ENCODE peak calls at places on chromosomes 7 and 10, in ten cellular contexts. One of them, this sample, is unnamed.

GRCh38 chr7:156612930-156613329 is 27.6 kb upstream of the RNF32 start:
- DNase-seq in T-helper 1 cell: peak
- DNase-seq in midbrain: no peak
- DNase-seq in AG09319: no peak
- DNase-seq in fibroblast of pulmonary artery: no peak
- DNase-seq in activated CD4-positive, alpha-beta T cell treated with anti-CD3 and anti-CD28 coated beads, Interleukin-2, amount 50 U/mL, for 4 hours: peak
- DNase-seq in left ventricle myocardium inferior: no peak
- DNase-seq in non-pigmented ciliary epithelial cell: no peak
- DNase-seq in activated CD8-positive, alpha-beta memory T cell treated with anti-CD3 and anti-CD28 coated beads, Interleukin-2, amount 50 U/mL, for 4 hours: peak
- DNase-seq in NCI-H1092 treated with DMSO at 0.1 percent for 48 hours: no peak
- DNase-seq in this sample: peak

GRCh38 chr10:132721725-132722124 is 64.2 kb downstream of the NKX6-2 start:
- DNase-seq in T-helper 1 cell: no peak
- DNase-seq in midbrain: no peak
- DNase-seq in AG09319: no peak
- DNase-seq in fibroblast of pulmonary artery: no peak
- DNase-seq in activated CD4-positive, alpha-beta T cell treated with anti-CD3 and anti-CD28 coated beads, Interleukin-2, amount 50 U/mL, for 4 hours: no peak
- DNase-seq in left ventricle myocardium inferior: no peak
- DNase-seq in non-pigmented ciliary epithelial cell: no peak
- DNase-seq in activated CD8-positive, alpha-beta memory T cell treated with anti-CD3 and anti-CD28 coated beads, Interleukin-2, amount 50 U/mL, for 4 hours: no peak
- DNase-seq in NCI-H1092 treated with DMSO at 0.1 percent for 48 hours: no peak
- DNase-seq in this sample: no peak

GRCh38 chr10:12350167-12350872 is 973 bp downstream of the CAMK1D start:
- DNase-seq in T-helper 1 cell: peak
- DNase-seq in midbrain: peak
- DNase-seq in AG09319: no peak
- DNase-seq in fibroblast of pulmonary artery: peak
- DNase-seq in activated CD4-positive, alpha-beta T cell treated with anti-CD3 and anti-CD28 coated beads, Interleukin-2, amount 50 U/mL, for 4 hours: peak
- DNase-seq in left ventricle myocardium inferior: peak
- DNase-seq in non-pigmented ciliary epithelial cell: no peak
- DNase-seq in activated CD8-positive, alpha-beta memory T cell treated with anti-CD3 and anti-CD28 coated beads, Interleukin-2, amount 50 U/mL, for 4 hours: peak
- DNase-seq in NCI-H1092 treated with DMSO at 0.1 percent for 48 hours: no peak
- DNase-seq in this sample: peak

GRCh38 chr7:47636111-47636692 is 54.3 kb upstream of the TNS3 start:
- DNase-seq in T-helper 1 cell: no peak
- DNase-seq in midbrain: no peak
- DNase-seq in AG09319: no peak
- DNase-seq in fibroblast of pulmonary artery: no peak
- DNase-seq in activated CD4-positive, alpha-beta T cell treated with anti-CD3 and anti-CD28 coated beads, Interleukin-2, amount 50 U/mL, for 4 hours: no peak
- DNase-seq in left ventricle myocardium inferior: peak
- DNase-seq in non-pigmented ciliary epithelial cell: no peak
- DNase-seq in activated CD8-positive, alpha-beta memory T cell treated with anti-CD3 and anti-CD28 coated beads, Interleukin-2, amount 50 U/mL, for 4 hours: no peak
- DNase-seq in NCI-H1092 treated with DMSO at 0.1 percent for 48 hours: no peak
- DNase-seq in this sample: no peak

GRCh38 chr7:132655071-132655761 is 78.9 kb upstream of the PLXNA4 start:
- DNase-seq in T-helper 1 cell: no peak
- DNase-seq in midbrain: peak
- DNase-seq in AG09319: no peak
- DNase-seq in fibroblast of pulmonary artery: peak
- DNase-seq in activated CD4-positive, alpha-beta T cell treated with anti-CD3 and anti-CD28 coated beads, Interleukin-2, amount 50 U/mL, for 4 hours: peak
- DNase-seq in left ventricle myocardium inferior: peak
- DNase-seq in non-pigmented ciliary epithelial cell: peak
- DNase-seq in activated CD8-positive, alpha-beta memory T cell treated with anti-CD3 and anti-CD28 coated beads, Interleukin-2, amount 50 U/mL, for 4 hours: peak
- DNase-seq in NCI-H1092 treated with DMSO at 0.1 percent for 48 hours: no peak
- DNase-seq in this sample: peak

GRCh38 chr10:47145290-47145934 is 154.6 kb upstream of the GDF10 start:
- DNase-seq in T-helper 1 cell: no peak
- DNase-seq in midbrain: no peak
- DNase-seq in AG09319: no peak
- DNase-seq in fibroblast of pulmonary artery: no peak
- DNase-seq in activated CD4-positive, alpha-beta T cell treated with anti-CD3 and anti-CD28 coated beads, Interleukin-2, amount 50 U/mL, for 4 hours: no peak
- DNase-seq in left ventricle myocardium inferior: no peak
- DNase-seq in non-pigmented ciliary epithelial cell: no peak
- DNase-seq in activated CD8-positive, alpha-beta memory T cell treated with anti-CD3 and anti-CD28 coated beads, Interleukin-2, amount 50 U/mL, for 4 hours: no peak
- DNase-seq in NCI-H1092 treated with DMSO at 0.1 percent for 48 hours: no peak
- DNase-seq in this sample: no peak

GRCh38 chr7:133601607-133602006 is 348.7 kb downstream of the EXOC4 start:
- DNase-seq in T-helper 1 cell: no peak
- DNase-seq in midbrain: no peak
- DNase-seq in AG09319: no peak
- DNase-seq in fibroblast of pulmonary artery: no peak
- DNase-seq in activated CD4-positive, alpha-beta T cell treated with anti-CD3 and anti-CD28 coated beads, Interleukin-2, amount 50 U/mL, for 4 hours: no peak
- DNase-seq in left ventricle myocardium inferior: no peak
- DNase-seq in non-pigmented ciliary epithelial cell: no peak
- DNase-seq in activated CD8-positive, alpha-beta memory T cell treated with anti-CD3 and anti-CD28 coated beads, Interleukin-2, amount 50 U/mL, for 4 hours: no peak
- DNase-seq in NCI-H1092 treated with DMSO at 0.1 percent for 48 hours: no peak
- DNase-seq in this sample: no peak

GRCh38 chr7:23680417-23681405 is 712 bp downstream of the FAM221A start:
- DNase-seq in T-helper 1 cell: peak
- DNase-seq in midbrain: peak
- DNase-seq in AG09319: no peak
- DNase-seq in fibroblast of pulmonary artery: peak
- DNase-seq in activated CD4-positive, alpha-beta T cell treated with anti-CD3 and anti-CD28 coated beads, Interleukin-2, amount 50 U/mL, for 4 hours: peak
- DNase-seq in left ventricle myocardium inferior: peak
- DNase-seq in non-pigmented ciliary epithelial cell: no peak
- DNase-seq in activated CD8-positive, alpha-beta memory T cell treated with anti-CD3 and anti-CD28 coated beads, Interleukin-2, amount 50 U/mL, for 4 hours: peak
- DNase-seq in NCI-H1092 treated with DMSO at 0.1 percent for 48 hours: peak
- DNase-seq in this sample: peak

GRCh38 chr10:119466655-119467054 is 75.9 kb downstream of the RGS10 start:
- DNase-seq in T-helper 1 cell: no peak
- DNase-seq in midbrain: no peak
- DNase-seq in AG09319: no peak
- DNase-seq in fibroblast of pulmonary artery: no peak
- DNase-seq in activated CD4-positive, alpha-beta T cell treated with anti-CD3 and anti-CD28 coated beads, Interleukin-2, amount 50 U/mL, for 4 hours: peak
- DNase-seq in left ventricle myocardium inferior: no peak
- DNase-seq in non-pigmented ciliary epithelial cell: no peak
- DNase-seq in activated CD8-positive, alpha-beta memory T cell treated with anti-CD3 and anti-CD28 coated beads, Interleukin-2, amount 50 U/mL, for 4 hours: peak
- DNase-seq in NCI-H1092 treated with DMSO at 0.1 percent for 48 hours: no peak
- DNase-seq in this sample: peak

GRCh38 chr7:140595468-140596147 is 45.0 kb downstream of the DENND2A start:
- DNase-seq in T-helper 1 cell: no peak
- DNase-seq in midbrain: no peak
- DNase-seq in AG09319: no peak
- DNase-seq in fibroblast of pulmonary artery: no peak
- DNase-seq in activated CD4-positive, alpha-beta T cell treated with anti-CD3 and anti-CD28 coated beads, Interleukin-2, amount 50 U/mL, for 4 hours: no peak
- DNase-seq in left ventricle myocardium inferior: no peak
- DNase-seq in non-pigmented ciliary epithelial cell: no peak
- DNase-seq in activated CD8-positive, alpha-beta memory T cell treated with anti-CD3 and anti-CD28 coated beads, Interleukin-2, amount 50 U/mL, for 4 hours: no peak
- DNase-seq in NCI-H1092 treated with DMSO at 0.1 percent for 48 hours: no peak
- DNase-seq in this sample: no peak

GRCh38 chr7:27200761-27201230 is 905 bp upstream of the HOXA13 start:
- DNase-seq in T-helper 1 cell: no peak
- DNase-seq in midbrain: no peak
- DNase-seq in AG09319: no peak
- DNase-seq in fibroblast of pulmonary artery: no peak
- DNase-seq in activated CD4-positive, alpha-beta T cell treated with anti-CD3 and anti-CD28 coated beads, Interleukin-2, amount 50 U/mL, for 4 hours: no peak
- DNase-seq in left ventricle myocardium inferior: no peak
- DNase-seq in non-pigmented ciliary epithelial cell: no peak
- DNase-seq in activated CD8-positive, alpha-beta memory T cell treated with anti-CD3 and anti-CD28 coated beads, Interleukin-2, amount 50 U/mL, for 4 hours: no peak
- DNase-seq in NCI-H1092 treated with DMSO at 0.1 percent for 48 hours: no peak
- DNase-seq in this sample: no peak

GRCh38 chr7:106501605-106502580 is 159.1 kb downstream of the CCDC71L start:
- DNase-seq in T-helper 1 cell: no peak
- DNase-seq in midbrain: no peak
- DNase-seq in AG09319: no peak
- DNase-seq in fibroblast of pulmonary artery: no peak
- DNase-seq in activated CD4-positive, alpha-beta T cell treated with anti-CD3 and anti-CD28 coated beads, Interleukin-2, amount 50 U/mL, for 4 hours: no peak
- DNase-seq in left ventricle myocardium inferior: no peak
- DNase-seq in non-pigmented ciliary epithelial cell: no peak
- DNase-seq in activated CD8-positive, alpha-beta memory T cell treated with anti-CD3 and anti-CD28 coated beads, Interleukin-2, amount 50 U/mL, for 4 hours: no peak
- DNase-seq in NCI-H1092 treated with DMSO at 0.1 percent for 48 hours: no peak
- DNase-seq in this sample: no peak

GRCh38 chr10:116451956-116452720 is 24.5 kb downstream of the PNLIPRP3 start:
- DNase-seq in T-helper 1 cell: no peak
- DNase-seq in midbrain: no peak
- DNase-seq in AG09319: no peak
- DNase-seq in fibroblast of pulmonary artery: no peak
- DNase-seq in activated CD4-positive, alpha-beta T cell treated with anti-CD3 and anti-CD28 coated beads, Interleukin-2, amount 50 U/mL, for 4 hours: no peak
- DNase-seq in left ventricle myocardium inferior: no peak
- DNase-seq in non-pigmented ciliary epithelial cell: no peak
- DNase-seq in activated CD8-positive, alpha-beta memory T cell treated with anti-CD3 and anti-CD28 coated beads, Interleukin-2, amount 50 U/mL, for 4 hours: no peak
- DNase-seq in NCI-H1092 treated with DMSO at 0.1 percent for 48 hours: no peak
- DNase-seq in this sample: no peak

GRCh38 chr7:28315565-28316420 is 96.5 kb upstream of the CREB5 start:
- DNase-seq in T-helper 1 cell: no peak
- DNase-seq in midbrain: no peak
- DNase-seq in AG09319: no peak
- DNase-seq in fibroblast of pulmonary artery: peak
- DNase-seq in activated CD4-positive, alpha-beta T cell treated with anti-CD3 and anti-CD28 coated beads, Interleukin-2, amount 50 U/mL, for 4 hours: no peak
- DNase-seq in left ventricle myocardium inferior: no peak
- DNase-seq in non-pigmented ciliary epithelial cell: no peak
- DNase-seq in activated CD8-positive, alpha-beta memory T cell treated with anti-CD3 and anti-CD28 coated beads, Interleukin-2, amount 50 U/mL, for 4 hours: no peak
- DNase-seq in NCI-H1092 treated with DMSO at 0.1 percent for 48 hours: no peak
- DNase-seq in this sample: no peak

GRCh38 chr10:130242483-130242882 is 106.3 kb downstream of the GLRX3 start:
- DNase-seq in T-helper 1 cell: no peak
- DNase-seq in midbrain: no peak
- DNase-seq in AG09319: no peak
- DNase-seq in fibroblast of pulmonary artery: no peak
- DNase-seq in activated CD4-positive, alpha-beta T cell treated with anti-CD3 and anti-CD28 coated beads, Interleukin-2, amount 50 U/mL, for 4 hours: no peak
- DNase-seq in left ventricle myocardium inferior: no peak
- DNase-seq in non-pigmented ciliary epithelial cell: no peak
- DNase-seq in activated CD8-positive, alpha-beta memory T cell treated with anti-CD3 and anti-CD28 coated beads, Interleukin-2, amount 50 U/mL, for 4 hours: no peak
- DNase-seq in NCI-H1092 treated with DMSO at 0.1 percent for 48 hours: no peak
- DNase-seq in this sample: peak

GRCh38 chr7:129072410-129073063 is 17.6 kb upstream of the TNPO3 start:
- DNase-seq in T-helper 1 cell: no peak
- DNase-seq in midbrain: no peak
- DNase-seq in AG09319: no peak
- DNase-seq in fibroblast of pulmonary artery: no peak
- DNase-seq in activated CD4-positive, alpha-beta T cell treated with anti-CD3 and anti-CD28 coated beads, Interleukin-2, amount 50 U/mL, for 4 hours: no peak
- DNase-seq in left ventricle myocardium inferior: no peak
- DNase-seq in non-pigmented ciliary epithelial cell: no peak
- DNase-seq in activated CD8-positive, alpha-beta memory T cell treated with anti-CD3 and anti-CD28 coated beads, Interleukin-2, amount 50 U/mL, for 4 hours: no peak
- DNase-seq in NCI-H1092 treated with DMSO at 0.1 percent for 48 hours: no peak
- DNase-seq in this sample: no peak

GRCh38 chr7:87105401-87105800 is 45.9 kb upstream of the ELAPOR2 start:
- DNase-seq in T-helper 1 cell: no peak
- DNase-seq in midbrain: no peak
- DNase-seq in AG09319: no peak
- DNase-seq in fibroblast of pulmonary artery: no peak
- DNase-seq in activated CD4-positive, alpha-beta T cell treated with anti-CD3 and anti-CD28 coated beads, Interleukin-2, amount 50 U/mL, for 4 hours: no peak
- DNase-seq in left ventricle myocardium inferior: no peak
- DNase-seq in non-pigmented ciliary epithelial cell: no peak
- DNase-seq in activated CD8-positive, alpha-beta memory T cell treated with anti-CD3 and anti-CD28 coated beads, Interleukin-2, amount 50 U/mL, for 4 hours: no peak
- DNase-seq in NCI-H1092 treated with DMSO at 0.1 percent for 48 hours: no peak
- DNase-seq in this sample: no peak

GRCh38 chr10:83959330-83959729 is 180.0 kb upstream of the GHITM start:
- DNase-seq in T-helper 1 cell: no peak
- DNase-seq in midbrain: no peak
- DNase-seq in AG09319: no peak
- DNase-seq in fibroblast of pulmonary artery: no peak
- DNase-seq in activated CD4-positive, alpha-beta T cell treated with anti-CD3 and anti-CD28 coated beads, Interleukin-2, amount 50 U/mL, for 4 hours: no peak
- DNase-seq in left ventricle myocardium inferior: no peak
- DNase-seq in non-pigmented ciliary epithelial cell: no peak
- DNase-seq in activated CD8-positive, alpha-beta memory T cell treated with anti-CD3 and anti-CD28 coated beads, Interleukin-2, amount 50 U/mL, for 4 hours: no peak
- DNase-seq in NCI-H1092 treated with DMSO at 0.1 percent for 48 hours: no peak
- DNase-seq in this sample: no peak

GRCh38 chr7:151081170-151082101 is 827 bp upstream of the FASTK start:
- DNase-seq in T-helper 1 cell: no peak
- DNase-seq in midbrain: no peak
- DNase-seq in AG09319: no peak
- DNase-seq in fibroblast of pulmonary artery: no peak
- DNase-seq in activated CD4-positive, alpha-beta T cell treated with anti-CD3 and anti-CD28 coated beads, Interleukin-2, amount 50 U/mL, for 4 hours: no peak
- DNase-seq in left ventricle myocardium inferior: no peak
- DNase-seq in non-pigmented ciliary epithelial cell: no peak
- DNase-seq in activated CD8-positive, alpha-beta memory T cell treated with anti-CD3 and anti-CD28 coated beads, Interleukin-2, amount 50 U/mL, for 4 hours: no peak
- DNase-seq in NCI-H1092 treated with DMSO at 0.1 percent for 48 hours: peak
- DNase-seq in this sample: no peak

GRCh38 chr7:106493041-106493731 is 167.8 kb downstream of the CCDC71L start:
- DNase-seq in T-helper 1 cell: no peak
- DNase-seq in midbrain: no peak
- DNase-seq in AG09319: no peak
- DNase-seq in fibroblast of pulmonary artery: no peak
- DNase-seq in activated CD4-positive, alpha-beta T cell treated with anti-CD3 and anti-CD28 coated beads, Interleukin-2, amount 50 U/mL, for 4 hours: no peak
- DNase-seq in left ventricle myocardium inferior: no peak
- DNase-seq in non-pigmented ciliary epithelial cell: no peak
- DNase-seq in activated CD8-positive, alpha-beta memory T cell treated with anti-CD3 and anti-CD28 coated beads, Interleukin-2, amount 50 U/mL, for 4 hours: no peak
- DNase-seq in NCI-H1092 treated with DMSO at 0.1 percent for 48 hours: no peak
- DNase-seq in this sample: no peak

GRCh38 chr7:138460176-138460648 is at the start of gene TRIM24:
- DNase-seq in T-helper 1 cell: peak
- DNase-seq in midbrain: no peak
- DNase-seq in AG09319: no peak
- DNase-seq in fibroblast of pulmonary artery: no peak
- DNase-seq in activated CD4-positive, alpha-beta T cell treated with anti-CD3 and anti-CD28 coated beads, Interleukin-2, amount 50 U/mL, for 4 hours: no peak
- DNase-seq in left ventricle myocardium inferior: peak
- DNase-seq in non-pigmented ciliary epithelial cell: no peak
- DNase-seq in activated CD8-positive, alpha-beta memory T cell treated with anti-CD3 and anti-CD28 coated beads, Interleukin-2, amount 50 U/mL, for 4 hours: no peak
- DNase-seq in NCI-H1092 treated with DMSO at 0.1 percent for 48 hours: peak
- DNase-seq in this sample: no peak

GRCh38 chr10:88428976-88429375 is 154.1 kb downstream of the RNLS start:
- DNase-seq in T-helper 1 cell: no peak
- DNase-seq in midbrain: no peak
- DNase-seq in AG09319: no peak
- DNase-seq in fibroblast of pulmonary artery: no peak
- DNase-seq in activated CD4-positive, alpha-beta T cell treated with anti-CD3 and anti-CD28 coated beads, Interleukin-2, amount 50 U/mL, for 4 hours: no peak
- DNase-seq in left ventricle myocardium inferior: no peak
- DNase-seq in non-pigmented ciliary epithelial cell: no peak
- DNase-seq in activated CD8-positive, alpha-beta memory T cell treated with anti-CD3 and anti-CD28 coated beads, Interleukin-2, amount 50 U/mL, for 4 hours: no peak
- DNase-seq in NCI-H1092 treated with DMSO at 0.1 percent for 48 hours: no peak
- DNase-seq in this sample: no peak

GRCh38 chr7:80722596-80723141 is 84.2 kb downstream of the CD36 start:
- DNase-seq in T-helper 1 cell: no peak
- DNase-seq in midbrain: no peak
- DNase-seq in AG09319: peak
- DNase-seq in fibroblast of pulmonary artery: peak
- DNase-seq in activated CD4-positive, alpha-beta T cell treated with anti-CD3 and anti-CD28 coated beads, Interleukin-2, amount 50 U/mL, for 4 hours: no peak
- DNase-seq in left ventricle myocardium inferior: peak
- DNase-seq in non-pigmented ciliary epithelial cell: peak
- DNase-seq in activated CD8-positive, alpha-beta memory T cell treated with anti-CD3 and anti-CD28 coated beads, Interleukin-2, amount 50 U/mL, for 4 hours: no peak
- DNase-seq in NCI-H1092 treated with DMSO at 0.1 percent for 48 hours: no peak
- DNase-seq in this sample: no peak

GRCh38 chr7:39691821-39692220 is 68.4 kb downstream of the RALA start:
- DNase-seq in T-helper 1 cell: no peak
- DNase-seq in midbrain: no peak
- DNase-seq in AG09319: no peak
- DNase-seq in fibroblast of pulmonary artery: peak
- DNase-seq in activated CD4-positive, alpha-beta T cell treated with anti-CD3 and anti-CD28 coated beads, Interleukin-2, amount 50 U/mL, for 4 hours: no peak
- DNase-seq in left ventricle myocardium inferior: no peak
- DNase-seq in non-pigmented ciliary epithelial cell: no peak
- DNase-seq in activated CD8-positive, alpha-beta memory T cell treated with anti-CD3 and anti-CD28 coated beads, Interleukin-2, amount 50 U/mL, for 4 hours: no peak
- DNase-seq in NCI-H1092 treated with DMSO at 0.1 percent for 48 hours: no peak
- DNase-seq in this sample: no peak